ENCODE peak calls at places on chromosomes 4 and X, in five cellular contexts. X is substantia nigra; Z is immature natural killer cell; F is stimulated activated CD4-positive, alpha-beta T cell treated with anti-CD3 and anti-CD28 coated beads, Interleukin-4, amount 100 ng/mL, for 48 hours; I is small intestine. J is an unnamed sample.

GRCh38 chrX:148658115-148658725 is 157.8 kb downstream of the AFF2 start:
- DNase-seq in X (no peak), Z (no peak), F (no peak), I (no peak), J (no peak)

GRCh38 chr4:128427832-128428366 is 140.3 kb upstream of the PGRMC2 start:
- DNase-seq in X (no peak), Z (no peak), F (no peak), I (peak), J (no peak)

GRCh38 chr4:93722446-93722845 is 106.1 kb upstream of the ATOH1 start:
- DNase-seq in X (no peak), Z (no peak), F (no peak), I (peak), J (no peak)

GRCh38 chr4:70863099-70863790 is 23.6 kb upstream of the GRSF1 start:
- DNase-seq in X (no peak), Z (no peak), F (no peak), I (no peak), J (no peak)

GRCh38 chrX:2711441-2711840 is 20.3 kb downstream of the CD99 start:
- DNase-seq in X (no peak), Z (no peak), F (no peak), I (no peak), J (no peak)

GRCh38 chr4:184769285-184769825 is 35.5 kb upstream of the CENPU start:
- DNase-seq in X (no peak), Z (no peak), F (no peak), I (no peak), J (no peak)

GRCh38 chrX:8738588-8739189 is 6.8 kb upstream of the ANOS1 start:
- DNase-seq in X (no peak), Z (peak), F (no peak), I (peak), J (no peak)

GRCh38 chr4:81724925-81725329 is 253.2 kb upstream of the RASGEF1B start:
- DNase-seq in X (peak), Z (peak), F (peak), I (peak), J (no peak)

GRCh38 chr4:45033676-45034410 is 307.5 kb upstream of the GNPDA2 start:
- DNase-seq in X (no peak), Z (no peak), F (no peak), I (no peak), J (no peak)

GRCh38 chrX:120372667-120373370 is 10.9 kb downstream of the ATP1B4 start:
- DNase-seq in X (no peak), Z (no peak), F (no peak), I (no peak), J (no peak)

J was measured in progenitor cell of endocrine pancreas.